ENCODE peak calls at places on chromosomes 7 and 10, in four cellular contexts. One of them, this sample, is unnamed.

GRCh38 chr10:109894516-109894915 is 28.8 kb downstream of the XPNPEP1 start:
- DNase-seq in amniotic epithelial cell: peak
- DNase-seq in stimulated activated CD4-positive, alpha-beta T cell treated with anti-CD3 and anti-CD28 coated beads, Interleukin-2, amount 100 ng/mL, for 48 hours: no peak
- DNase-seq in K562: no peak
- DNase-seq in this sample: no peak

GRCh38 chr10:62690703-62691102 is 113.8 kb upstream of the ADO start:
- DNase-seq in amniotic epithelial cell: no peak
- DNase-seq in stimulated activated CD4-positive, alpha-beta T cell treated with anti-CD3 and anti-CD28 coated beads, Interleukin-2, amount 100 ng/mL, for 48 hours: no peak
- DNase-seq in K562: no peak
- DNase-seq in this sample: no peak

GRCh38 chr7:149147730-149148653 is 739 bp downstream of the ZNF398 start:
- DNase-seq in amniotic epithelial cell: no peak
- DNase-seq in stimulated activated CD4-positive, alpha-beta T cell treated with anti-CD3 and anti-CD28 coated beads, Interleukin-2, amount 100 ng/mL, for 48 hours: peak
- DNase-seq in K562: peak
- DNase-seq in this sample: peak

GRCh38 chr7:37040330-37040729 is 316.0 kb upstream of the AOAH start:
- DNase-seq in amniotic epithelial cell: no peak
- DNase-seq in stimulated activated CD4-positive, alpha-beta T cell treated with anti-CD3 and anti-CD28 coated beads, Interleukin-2, amount 100 ng/mL, for 48 hours: no peak
- DNase-seq in K562: no peak
- DNase-seq in this sample: no peak

GRCh38 chr7:100629117-100629711 is 12.1 kb downstream of the TFR2 start:
- DNase-seq in amniotic epithelial cell: no peak
- DNase-seq in stimulated activated CD4-positive, alpha-beta T cell treated with anti-CD3 and anti-CD28 coated beads, Interleukin-2, amount 100 ng/mL, for 48 hours: no peak
- DNase-seq in K562: peak
- DNase-seq in this sample: no peak

GRCh38 chr7:112183266-112183665 is 22.9 kb downstream of the DOCK4 start:
- DNase-seq in amniotic epithelial cell: no peak
- DNase-seq in stimulated activated CD4-positive, alpha-beta T cell treated with anti-CD3 and anti-CD28 coated beads, Interleukin-2, amount 100 ng/mL, for 48 hours: no peak
- DNase-seq in K562: no peak
- DNase-seq in this sample: no peak

GRCh38 chr7:17298840-17299476 is 506 bp downstream of the AHR start:
- DNase-seq in amniotic epithelial cell: no peak
- DNase-seq in stimulated activated CD4-positive, alpha-beta T cell treated with anti-CD3 and anti-CD28 coated beads, Interleukin-2, amount 100 ng/mL, for 48 hours: peak
- DNase-seq in K562: no peak
- DNase-seq in this sample: no peak

GRCh38 chr7:71120096-71120495 is 11.8 kb upstream of the GALNT17 start:
- DNase-seq in amniotic epithelial cell: no peak
- DNase-seq in stimulated activated CD4-positive, alpha-beta T cell treated with anti-CD3 and anti-CD28 coated beads, Interleukin-2, amount 100 ng/mL, for 48 hours: no peak
- DNase-seq in K562: no peak
- DNase-seq in this sample: no peak

GRCh38 chr10:19812976-19813375 is 3.3 kb upstream of the PLXDC2 start:
- DNase-seq in amniotic epithelial cell: no peak
- DNase-seq in stimulated activated CD4-positive, alpha-beta T cell treated with anti-CD3 and anti-CD28 coated beads, Interleukin-2, amount 100 ng/mL, for 48 hours: no peak
- DNase-seq in K562: no peak
- DNase-seq in this sample: no peak

GRCh38 chr10:51683031-51683830 is 16.2 kb downstream of the CSTF2T start:
- DNase-seq in amniotic epithelial cell: peak
- DNase-seq in stimulated activated CD4-positive, alpha-beta T cell treated with anti-CD3 and anti-CD28 coated beads, Interleukin-2, amount 100 ng/mL, for 48 hours: no peak
- DNase-seq in K562: no peak
- DNase-seq in this sample: no peak

GRCh38 chr10:21141946-21142345 is 244.8 kb upstream of the NEBL start:
- DNase-seq in amniotic epithelial cell: no peak
- DNase-seq in stimulated activated CD4-positive, alpha-beta T cell treated with anti-CD3 and anti-CD28 coated beads, Interleukin-2, amount 100 ng/mL, for 48 hours: no peak
- DNase-seq in K562: no peak
- DNase-seq in this sample: no peak

GRCh38 chr7:98027342-98028033 is 37.5 kb upstream of the OCM2 start:
- DNase-seq in amniotic epithelial cell: no peak
- DNase-seq in stimulated activated CD4-positive, alpha-beta T cell treated with anti-CD3 and anti-CD28 coated beads, Interleukin-2, amount 100 ng/mL, for 48 hours: no peak
- DNase-seq in K562: no peak
- DNase-seq in this sample: no peak

GRCh38 chr7:98771519-98772241 is 98.1 kb downstream of the TMEM130 start:
- DNase-seq in amniotic epithelial cell: peak
- DNase-seq in stimulated activated CD4-positive, alpha-beta T cell treated with anti-CD3 and anti-CD28 coated beads, Interleukin-2, amount 100 ng/mL, for 48 hours: no peak
- DNase-seq in K562: no peak
- DNase-seq in this sample: no peak

GRCh38 chr10:50360077-50360476 is 108.8 kb upstream of the ASAH2 start:
- DNase-seq in amniotic epithelial cell: no peak
- DNase-seq in stimulated activated CD4-positive, alpha-beta T cell treated with anti-CD3 and anti-CD28 coated beads, Interleukin-2, amount 100 ng/mL, for 48 hours: no peak
- DNase-seq in K562: no peak
- DNase-seq in this sample: no peak

This sample was measured in GDM1.